ENCODE peak calls at places on chromosomes 6 and 20, in eight cellular contexts. S is aorta; U is IMR-90; I is heart left ventricle; W is CD8-positive, alpha-beta memory T cell; P is mesendoderm; V is heart right ventricle; M is cardiac muscle cell. K is an unnamed sample.

GRCh38 chr6:162478191-162478642 is 249.3 kb downstream of the PRKN start:
- DNase-seq in S (no peak), U (no peak), I (no peak), W (no peak), P (no peak), V (no peak), M (no peak), K (no peak)

GRCh38 chr6:38212579-38212978 is 393.1 kb downstream of the ZFAND3 start:
- DNase-seq in S (peak; percentile 57), U (no peak), I (no peak), W (no peak), P (peak; percentile 73), V (peak; percentile 12), M (peak; percentile 10), K (no peak)

GRCh38 chr6:15618685-15619084 is 44.1 kb downstream of the DTNBP1 start:
- DNase-seq in S (no peak), U (no peak), I (no peak), W (no peak), P (no peak), V (no peak), M (no peak), K (no peak)

GRCh38 chr6:138287144-138287955 is 69.1 kb upstream of the PBOV1 start:
- DNase-seq in S (no peak), U (no peak), I (no peak), W (peak; percentile 20), P (peak; percentile 74), V (no peak), M (peak; percentile 73), K (no peak)

GRCh38 chr20:43530321-43531090 is 23.0 kb downstream of the L3MBTL1 start:
- DNase-seq in S (no peak), U (no peak), I (no peak), W (no peak), P (no peak), V (no peak), M (no peak), K (peak; percentile 50)

GRCh38 chr20:10200329-10200728 is 18.3 kb upstream of the SNAP25 start:
- DNase-seq in S (no peak), U (peak; percentile 63), I (no peak), W (no peak), P (no peak), V (no peak), M (no peak), K (no peak)

GRCh38 chr6:73714227-73714626 is 18.2 kb downstream of the CD109 start:
- DNase-seq in S (no peak), U (no peak), I (no peak), W (no peak), P (no peak), V (no peak), M (no peak), K (no peak)

GRCh38 chr20:45268531-45268930 is 14.2 kb upstream of the SLPI start:
- DNase-seq in S (no peak), U (no peak), I (no peak), W (no peak), P (no peak), V (no peak), M (no peak), K (no peak)

GRCh38 chr6:13484138-13484708 is 3.2 kb downstream of the GFOD1 start:
- DNase-seq in S (no peak), U (no peak), I (no peak), W (no peak), P (no peak), V (no peak), M (no peak), K (no peak)

GRCh38 chr6:129567374-129567773 is 142.6 kb downstream of the ARHGAP18 start:
- DNase-seq in S (no peak), U (no peak), I (no peak), W (no peak), P (peak; percentile 50), V (no peak), M (peak; percentile 26), K (no peak)

GRCh38 chr6:158958504-158959386 is 41.3 kb downstream of the RSPH3 start:
- DNase-seq in S (no peak), U (no peak), I (no peak), W (no peak), P (no peak), V (no peak), M (no peak), K (no peak)

GRCh38 chr6:22042713-22043112 is 254.1 kb downstream of the PRL start:
- DNase-seq in S (no peak), U (no peak), I (no peak), W (no peak), P (no peak), V (peak; percentile 26), M (no peak), K (no peak)

GRCh38 chr20:1478566-1478965 is 11.9 kb upstream of the NSFL1C start:
- DNase-seq in S (no peak), U (peak; percentile 52), I (no peak), W (no peak), P (no peak), V (no peak), M (no peak), K (no peak)

GRCh38 chr20:58864346-58864745 is 11.8 kb downstream of the GNAS start:
- DNase-seq in S (no peak), U (no peak), I (no peak), W (no peak), P (no peak), V (no peak), M (no peak), K (no peak)

GRCh38 chr6:159693894-159694545 is 979 bp upstream of the SOD2 start:
- DNase-seq in S (peak; percentile 55), U (peak; percentile 36), I (peak; percentile 42), W (peak; percentile 57), P (peak; percentile 22), V (peak; percentile 55), M (peak; percentile 18), K (no peak)

GRCh38 chr6:146598785-146599405 is at the start of gene ADGB:
- DNase-seq in S (peak; percentile 82), U (peak; percentile 35), I (peak; percentile 70), W (no peak), P (peak; percentile 83), V (peak; percentile 30), M (peak; percentile 80), K (peak; percentile 50)

GRCh38 chr20:20083796-20084195 is 31.5 kb downstream of the CFAP61 start:
- DNase-seq in S (no peak), U (peak; percentile 20), I (no peak), W (peak; percentile 44), P (peak; percentile 54), V (no peak), M (peak; percentile 54), K (no peak)

GRCh38 chr6:72580281-72580940 is 41.5 kb upstream of the KCNQ5 start:
- DNase-seq in S (no peak), U (peak; percentile 88), I (no peak), W (no peak), P (peak; percentile 77), V (no peak), M (peak; percentile 49), K (no peak)

GRCh38 chr6:145278163-145278807 is 457.0 kb downstream of the EPM2A start:
- DNase-seq in S (no peak), U (peak; percentile 68), I (no peak), W (no peak), P (peak; percentile 27), V (no peak), M (no peak), K (no peak)

GRCh38 chr6:35737413-35738211 is 780 bp downstream of the ARMC12 start:
- DNase-seq in S (no peak), U (peak; percentile 87), I (no peak), W (peak; percentile 64), P (peak; percentile 37), V (no peak), M (peak; percentile 73), K (peak; percentile 9)

GRCh38 chr20:61217848-61218247 is 34.2 kb upstream of the CDH4 start:
- DNase-seq in S (no peak), U (no peak), I (no peak), W (no peak), P (no peak), V (no peak), M (no peak), K (no peak)
- H3K4me3 ChIP-seq in S (no peak overlapping the region), U (no peak overlapping the region), I (no peak overlapping the region), W (no peak overlapping the region), P (no peak overlapping the region), V (no peak overlapping the region), M (no peak overlapping the region), K (no peak overlapping the region)

GRCh38 chr20:9071976-9072726 is 3.3 kb downstream of the PLCB4 start:
- DNase-seq in S (no peak), U (peak; percentile 43), I (no peak), W (no peak), P (no peak), V (no peak), M (no peak), K (no peak)

GRCh38 chr20:9070304-9070703 is 1.4 kb downstream of the PLCB4 start:
- DNase-seq in S (no peak), U (no peak), I (no peak), W (no peak), P (no peak), V (no peak), M (no peak), K (no peak)

GRCh38 chr20:9068896-9069663 is at the start of gene PLCB4:
- DNase-seq in S (peak; percentile 51), U (peak; percentile 66), I (peak; percentile 58), W (no peak), P (peak; percentile 77), V (peak; percentile 51), M (peak; percentile 72), K (peak; percentile 22)

GRCh38 chr20:9066196-9066595 is 2.7 kb upstream of the PLCB4 start:
- DNase-seq in S (no peak), U (no peak), I (peak; percentile 37), W (no peak), P (no peak), V (no peak), M (no peak), K (no peak)

GRCh38 chr20:9068232-9068781 is 580 bp upstream of the PLCB4 start:
- DNase-seq in S (peak; percentile 57), U (peak; percentile 41), I (peak; percentile 78), W (no peak), P (peak; percentile 80), V (peak; percentile 62), M (peak; percentile 87), K (peak; percentile 59)
- H3K4me3 ChIP-seq in S (peak overlapping the region; percentile 80), U (peak overlapping the region; percentile 92), I (peak overlapping the region; percentile 68), W (no peak overlapping the region), P (peak overlapping the region; percentile 74), V (peak overlapping the region; percentile 97), M (peak overlapping the region; percentile 96), K (peak overlapping the region; percentile 76)

GRCh38 chr6:150269130-150269856 is 99.5 kb upstream of the IYD start:
- DNase-seq in S (no peak), U (no peak), I (no peak), W (no peak), P (no peak), V (no peak), M (no peak), K (no peak)
- H3K4me3 ChIP-seq in S (no peak overlapping the region), U (no peak overlapping the region), I (no peak overlapping the region), W (no peak overlapping the region), P (no peak overlapping the region), V (no peak overlapping the region), M (no peak overlapping the region), K (no peak overlapping the region)

GRCh38 chr6:149129401-149130077 is 188.0 kb upstream of the TAB2 start:
- DNase-seq in S (no peak), U (peak; percentile 65), I (peak; percentile 31), W (no peak), P (no peak), V (no peak), M (no peak), K (no peak)
- H3K4me3 ChIP-seq in S (no peak overlapping the region), U (no peak overlapping the region), I (no peak overlapping the region), W (no peak overlapping the region), P (no peak overlapping the region), V (no peak overlapping the region), M (no peak overlapping the region), K (no peak overlapping the region)

K was measured in dorsolateral prefrontal cortex.